ENCODE peak calls at places on chromosomes 12 and 14, in eight cellular contexts. One of them, this sample, is unnamed.

GRCh38 chr12:179131-179884 is 34.6 kb downstream of the SLC6A12 start:
- DNase-seq in fibroblast of lung: no peak
- DNase-seq in BJ: no peak
- DNase-seq in NCI-H1092: peak
- DNase-seq in naive B cell: no peak
- DNase-seq in activated CD4-positive, alpha-beta T cell treated with anti-CD3 and anti-CD28 coated beads, Interleukin-2, amount 10 ng/mL, durations not matched to agents 24 days and 14 days: no peak
- DNase-seq in GM04504: no peak
- DNase-seq in HepG2: no peak
- DNase-seq in this sample: no peak

GRCh38 chr12:76025601-76026575 is 5.7 kb downstream of the PHLDA1 start:
- DNase-seq in GM04504: no peak
- DNase-seq in NCI-H1092: no peak
- DNase-seq in naive B cell: no peak
- DNase-seq in fibroblast of lung: peak
- DNase-seq in HepG2: no peak
- DNase-seq in BJ: no peak
- DNase-seq in activated CD4-positive, alpha-beta T cell treated with anti-CD3 and anti-CD28 coated beads, Interleukin-2, amount 10 ng/mL, durations not matched to agents 24 days and 14 days: no peak
- DNase-seq in this sample: no peak

GRCh38 chr12:104784592-104784991 is 173.5 kb downstream of the SLC41A2 start:
- DNase-seq in HepG2: no peak
- DNase-seq in BJ: no peak
- DNase-seq in GM04504: no peak
- DNase-seq in activated CD4-positive, alpha-beta T cell treated with anti-CD3 and anti-CD28 coated beads, Interleukin-2, amount 10 ng/mL, durations not matched to agents 24 days and 14 days: no peak
- DNase-seq in NCI-H1092: no peak
- DNase-seq in fibroblast of lung: no peak
- DNase-seq in naive B cell: no peak
- DNase-seq in this sample: no peak

GRCh38 chr12:127720334-127720733 is 546.6 kb upstream of the TMEM132C start:
- DNase-seq in GM04504: no peak
- DNase-seq in NCI-H1092: no peak
- DNase-seq in HepG2: no peak
- DNase-seq in BJ: no peak
- DNase-seq in naive B cell: no peak
- DNase-seq in fibroblast of lung: no peak
- DNase-seq in activated CD4-positive, alpha-beta T cell treated with anti-CD3 and anti-CD28 coated beads, Interleukin-2, amount 10 ng/mL, durations not matched to agents 24 days and 14 days: no peak
- DNase-seq in this sample: no peak

GRCh38 chr12:109134186-109134917 is 18.0 kb downstream of the ACACB start:
- DNase-seq in naive B cell: no peak
- DNase-seq in BJ: no peak
- DNase-seq in activated CD4-positive, alpha-beta T cell treated with anti-CD3 and anti-CD28 coated beads, Interleukin-2, amount 10 ng/mL, durations not matched to agents 24 days and 14 days: no peak
- DNase-seq in NCI-H1092: no peak
- DNase-seq in GM04504: peak
- DNase-seq in HepG2: no peak
- DNase-seq in fibroblast of lung: peak
- DNase-seq in this sample: no peak

GRCh38 chr12:71752887-71753286 is 1.8 kb upstream of the RAB21 start:
- DNase-seq in GM04504: no peak
- DNase-seq in fibroblast of lung: no peak
- DNase-seq in NCI-H1092: no peak
- DNase-seq in HepG2: no peak
- DNase-seq in naive B cell: no peak
- DNase-seq in activated CD4-positive, alpha-beta T cell treated with anti-CD3 and anti-CD28 coated beads, Interleukin-2, amount 10 ng/mL, durations not matched to agents 24 days and 14 days: no peak
- DNase-seq in BJ: no peak
- DNase-seq in this sample: no peak

GRCh38 chr12:90939382-90939781 is 15.6 kb downstream of the CCER1 start:
- DNase-seq in BJ: no peak
- DNase-seq in naive B cell: no peak
- DNase-seq in NCI-H1092: no peak
- DNase-seq in GM04504: no peak
- DNase-seq in HepG2: no peak
- DNase-seq in activated CD4-positive, alpha-beta T cell treated with anti-CD3 and anti-CD28 coated beads, Interleukin-2, amount 10 ng/mL, durations not matched to agents 24 days and 14 days: no peak
- DNase-seq in fibroblast of lung: peak
- DNase-seq in this sample: no peak

GRCh38 chr12:116717466-116718457 is 20.1 kb downstream of the SPRING1 start:
- DNase-seq in GM04504: peak
- DNase-seq in naive B cell: no peak
- DNase-seq in fibroblast of lung: peak
- DNase-seq in BJ: no peak
- DNase-seq in NCI-H1092: no peak
- DNase-seq in HepG2: no peak
- DNase-seq in activated CD4-positive, alpha-beta T cell treated with anti-CD3 and anti-CD28 coated beads, Interleukin-2, amount 10 ng/mL, durations not matched to agents 24 days and 14 days: no peak
- DNase-seq in this sample: peak

GRCh38 chr14:50741571-50741970 is 73.5 kb upstream of the SAV1 start:
- DNase-seq in activated CD4-positive, alpha-beta T cell treated with anti-CD3 and anti-CD28 coated beads, Interleukin-2, amount 10 ng/mL, durations not matched to agents 24 days and 14 days: peak
- DNase-seq in fibroblast of lung: peak
- DNase-seq in BJ: no peak
- DNase-seq in GM04504: no peak
- DNase-seq in HepG2: no peak
- DNase-seq in naive B cell: no peak
- DNase-seq in NCI-H1092: no peak
- DNase-seq in this sample: no peak

GRCh38 chr12:88553941-88554658 is 26.2 kb downstream of the KITLG start:
- DNase-seq in naive B cell: no peak
- DNase-seq in fibroblast of lung: peak
- DNase-seq in HepG2: peak
- DNase-seq in NCI-H1092: peak
- DNase-seq in BJ: peak
- DNase-seq in activated CD4-positive, alpha-beta T cell treated with anti-CD3 and anti-CD28 coated beads, Interleukin-2, amount 10 ng/mL, durations not matched to agents 24 days and 14 days: no peak
- DNase-seq in GM04504: peak
- DNase-seq in this sample: no peak

GRCh38 chr12:39380090-39380489 is 62.8 kb downstream of the KIF21A start:
- DNase-seq in naive B cell: no peak
- DNase-seq in NCI-H1092: no peak
- DNase-seq in activated CD4-positive, alpha-beta T cell treated with anti-CD3 and anti-CD28 coated beads, Interleukin-2, amount 10 ng/mL, durations not matched to agents 24 days and 14 days: peak
- DNase-seq in BJ: no peak
- DNase-seq in HepG2: no peak
- DNase-seq in fibroblast of lung: no peak
- DNase-seq in GM04504: no peak
- DNase-seq in this sample: no peak

GRCh38 chr12:118188690-118189371 is 52.9 kb downstream of the PEBP1 start:
- DNase-seq in BJ: no peak
- DNase-seq in fibroblast of lung: peak
- DNase-seq in GM04504: no peak
- DNase-seq in HepG2: no peak
- DNase-seq in activated CD4-positive, alpha-beta T cell treated with anti-CD3 and anti-CD28 coated beads, Interleukin-2, amount 10 ng/mL, durations not matched to agents 24 days and 14 days: no peak
- DNase-seq in naive B cell: no peak
- DNase-seq in NCI-H1092: no peak
- DNase-seq in this sample: no peak

GRCh38 chr12:85733984-85734383 is 102.2 kb downstream of the RASSF9 start:
- DNase-seq in GM04504: no peak
- DNase-seq in fibroblast of lung: no peak
- DNase-seq in naive B cell: no peak
- DNase-seq in activated CD4-positive, alpha-beta T cell treated with anti-CD3 and anti-CD28 coated beads, Interleukin-2, amount 10 ng/mL, durations not matched to agents 24 days and 14 days: no peak
- DNase-seq in HepG2: no peak
- DNase-seq in BJ: no peak
- DNase-seq in NCI-H1092: no peak
- DNase-seq in this sample: no peak

GRCh38 chr12:69540606-69541386 is 44.5 kb upstream of the CCT2 start:
- DNase-seq in NCI-H1092: no peak
- DNase-seq in fibroblast of lung: peak
- DNase-seq in BJ: peak
- DNase-seq in HepG2: no peak
- DNase-seq in naive B cell: no peak
- DNase-seq in GM04504: peak
- DNase-seq in activated CD4-positive, alpha-beta T cell treated with anti-CD3 and anti-CD28 coated beads, Interleukin-2, amount 10 ng/mL, durations not matched to agents 24 days and 14 days: no peak
- DNase-seq in this sample: no peak

GRCh38 chr14:75025082-75025481 is 22.4 kb downstream of the EIF2B2 start:
- DNase-seq in HepG2: no peak
- DNase-seq in NCI-H1092: no peak
- DNase-seq in fibroblast of lung: no peak
- DNase-seq in naive B cell: no peak
- DNase-seq in BJ: no peak
- DNase-seq in GM04504: no peak
- DNase-seq in activated CD4-positive, alpha-beta T cell treated with anti-CD3 and anti-CD28 coated beads, Interleukin-2, amount 10 ng/mL, durations not matched to agents 24 days and 14 days: no peak
- DNase-seq in this sample: no peak

GRCh38 chr12:74537126-74537706 is 419 bp upstream of the ATXN7L3B start:
- DNase-seq in naive B cell: no peak
- DNase-seq in HepG2: peak
- DNase-seq in NCI-H1092: peak
- DNase-seq in fibroblast of lung: peak
- DNase-seq in activated CD4-positive, alpha-beta T cell treated with anti-CD3 and anti-CD28 coated beads, Interleukin-2, amount 10 ng/mL, durations not matched to agents 24 days and 14 days: peak
- DNase-seq in GM04504: peak
- DNase-seq in BJ: peak
- DNase-seq in this sample: no peak

GRCh38 chr12:120495189-120495722 is 657 bp upstream of the DYNLL1 start:
- DNase-seq in activated CD4-positive, alpha-beta T cell treated with anti-CD3 and anti-CD28 coated beads, Interleukin-2, amount 10 ng/mL, durations not matched to agents 24 days and 14 days: no peak
- DNase-seq in BJ: no peak
- DNase-seq in GM04504: no peak
- DNase-seq in naive B cell: no peak
- DNase-seq in NCI-H1092: no peak
- DNase-seq in HepG2: no peak
- DNase-seq in fibroblast of lung: no peak
- DNase-seq in this sample: no peak

GRCh38 chr14:104550849-104551728 is 28.5 kb upstream of the C14orf180 start:
- DNase-seq in NCI-H1092: no peak
- DNase-seq in GM04504: no peak
- DNase-seq in naive B cell: no peak
- DNase-seq in fibroblast of lung: no peak
- DNase-seq in BJ: no peak
- DNase-seq in HepG2: no peak
- DNase-seq in activated CD4-positive, alpha-beta T cell treated with anti-CD3 and anti-CD28 coated beads, Interleukin-2, amount 10 ng/mL, durations not matched to agents 24 days and 14 days: no peak
- DNase-seq in this sample: peak

GRCh38 chr12:27817761-27818160 is 37.7 kb upstream of the MANSC4 start:
- DNase-seq in fibroblast of lung: peak
- DNase-seq in naive B cell: no peak
- DNase-seq in activated CD4-positive, alpha-beta T cell treated with anti-CD3 and anti-CD28 coated beads, Interleukin-2, amount 10 ng/mL, durations not matched to agents 24 days and 14 days: no peak
- DNase-seq in HepG2: no peak
- DNase-seq in BJ: no peak
- DNase-seq in NCI-H1092: no peak
- DNase-seq in GM04504: no peak
- DNase-seq in this sample: no peak

GRCh38 chr12:95977764-95978305 is 18.3 kb downstream of the HAL start:
- DNase-seq in naive B cell: no peak
- DNase-seq in activated CD4-positive, alpha-beta T cell treated with anti-CD3 and anti-CD28 coated beads, Interleukin-2, amount 10 ng/mL, durations not matched to agents 24 days and 14 days: no peak
- DNase-seq in fibroblast of lung: no peak
- DNase-seq in HepG2: no peak
- DNase-seq in BJ: no peak
- DNase-seq in GM04504: no peak
- DNase-seq in NCI-H1092: no peak
- DNase-seq in this sample: no peak

GRCh38 chr12:47819544-47819901 is 180 bp downstream of the HDAC7 start:
- DNase-seq in GM04504: no peak
- DNase-seq in activated CD4-positive, alpha-beta T cell treated with anti-CD3 and anti-CD28 coated beads, Interleukin-2, amount 10 ng/mL, durations not matched to agents 24 days and 14 days: no peak
- DNase-seq in fibroblast of lung: no peak
- DNase-seq in HepG2: no peak
- DNase-seq in naive B cell: no peak
- DNase-seq in BJ: no peak
- DNase-seq in NCI-H1092: no peak
- DNase-seq in this sample: no peak

GRCh38 chr12:779745-780734 is 27.7 kb downstream of the WNK1 start:
- DNase-seq in activated CD4-positive, alpha-beta T cell treated with anti-CD3 and anti-CD28 coated beads, Interleukin-2, amount 10 ng/mL, durations not matched to agents 24 days and 14 days: no peak
- DNase-seq in NCI-H1092: no peak
- DNase-seq in BJ: peak
- DNase-seq in naive B cell: no peak
- DNase-seq in HepG2: peak
- DNase-seq in GM04504: peak
- DNase-seq in fibroblast of lung: peak
- DNase-seq in this sample: no peak

GRCh38 chr12:111443586-111443985 is 37.9 kb downstream of the SH2B3 start:
- DNase-seq in naive B cell: no peak
- DNase-seq in BJ: no peak
- DNase-seq in activated CD4-positive, alpha-beta T cell treated with anti-CD3 and anti-CD28 coated beads, Interleukin-2, amount 10 ng/mL, durations not matched to agents 24 days and 14 days: no peak
- DNase-seq in fibroblast of lung: no peak
- DNase-seq in NCI-H1092: no peak
- DNase-seq in GM04504: no peak
- DNase-seq in HepG2: no peak
- DNase-seq in this sample: no peak

GRCh38 chr12:19045421-19045820 is 84.1 kb upstream of the PLEKHA5 start:
- DNase-seq in BJ: no peak
- DNase-seq in NCI-H1092: no peak
- DNase-seq in activated CD4-positive, alpha-beta T cell treated with anti-CD3 and anti-CD28 coated beads, Interleukin-2, amount 10 ng/mL, durations not matched to agents 24 days and 14 days: no peak
- DNase-seq in GM04504: no peak
- DNase-seq in HepG2: no peak
- DNase-seq in fibroblast of lung: no peak
- DNase-seq in naive B cell: no peak
- DNase-seq in this sample: no peak

GRCh38 chr12:62784576-62784975 is 150.4 kb downstream of the PPM1H start:
- DNase-seq in NCI-H1092: no peak
- DNase-seq in HepG2: no peak
- DNase-seq in activated CD4-positive, alpha-beta T cell treated with anti-CD3 and anti-CD28 coated beads, Interleukin-2, amount 10 ng/mL, durations not matched to agents 24 days and 14 days: no peak
- DNase-seq in naive B cell: no peak
- DNase-seq in GM04504: no peak
- DNase-seq in fibroblast of lung: no peak
- DNase-seq in BJ: no peak
- DNase-seq in this sample: no peak

GRCh38 chr14:99278836-99279235 is 6.8 kb upstream of the BCL11B start:
- DNase-seq in GM04504: no peak
- DNase-seq in fibroblast of lung: no peak
- DNase-seq in BJ: no peak
- DNase-seq in NCI-H1092: no peak
- DNase-seq in HepG2: no peak
- DNase-seq in naive B cell: no peak
- DNase-seq in activated CD4-positive, alpha-beta T cell treated with anti-CD3 and anti-CD28 coated beads, Interleukin-2, amount 10 ng/mL, durations not matched to agents 24 days and 14 days: peak
- DNase-seq in this sample: no peak

GRCh38 chr12:97276198-97276580 is 186.4 kb upstream of the RMST start:
- DNase-seq in HepG2: no peak
- DNase-seq in GM04504: no peak
- DNase-seq in activated CD4-positive, alpha-beta T cell treated with anti-CD3 and anti-CD28 coated beads, Interleukin-2, amount 10 ng/mL, durations not matched to agents 24 days and 14 days: no peak
- DNase-seq in BJ: no peak
- DNase-seq in NCI-H1092: peak
- DNase-seq in fibroblast of lung: no peak
- DNase-seq in naive B cell: no peak
- DNase-seq in this sample: no peak

GRCh38 chr14:49972199-49972671 is 79.4 kb downstream of the ARF6 start:
- DNase-seq in GM04504: peak
- DNase-seq in activated CD4-positive, alpha-beta T cell treated with anti-CD3 and anti-CD28 coated beads, Interleukin-2, amount 10 ng/mL, durations not matched to agents 24 days and 14 days: peak
- DNase-seq in HepG2: no peak
- DNase-seq in BJ: peak
- DNase-seq in NCI-H1092: peak
- DNase-seq in fibroblast of lung: peak
- DNase-seq in naive B cell: no peak
- DNase-seq in this sample: no peak

GRCh38 chr14:50362791-50363733 is 33.6 kb downstream of the CDKL1 start:
- DNase-seq in activated CD4-positive, alpha-beta T cell treated with anti-CD3 and anti-CD28 coated beads, Interleukin-2, amount 10 ng/mL, durations not matched to agents 24 days and 14 days: peak
- DNase-seq in NCI-H1092: no peak
- DNase-seq in GM04504: no peak
- DNase-seq in HepG2: no peak
- DNase-seq in BJ: no peak
- DNase-seq in fibroblast of lung: no peak
- DNase-seq in naive B cell: peak
- DNase-seq in this sample: no peak

GRCh38 chr14:90368946-90369721 is 27.7 kb upstream of the CALM1 start:
- DNase-seq in NCI-H1092: no peak
- DNase-seq in GM04504: no peak
- DNase-seq in BJ: no peak
- DNase-seq in activated CD4-positive, alpha-beta T cell treated with anti-CD3 and anti-CD28 coated beads, Interleukin-2, amount 10 ng/mL, durations not matched to agents 24 days and 14 days: no peak
- DNase-seq in HepG2: peak
- DNase-seq in fibroblast of lung: peak
- DNase-seq in naive B cell: peak
- DNase-seq in this sample: no peak